ENCODE peak calls at places on chromosomes 7 and 10, in four cellular contexts. T is H1, S is PC-3, Q is IMR-90. M is an unnamed sample. For H3K4me1, the result is how much of the 10 kb centered on the place peaks cover.

GRCh38 chr7:19080076-19080475 is 37.4 kb downstream of the TWIST1 start:
- DNase-seq in T (peak), S (no peak), Q (no peak), M (no peak)

GRCh38 chr7:36048902-36049240 is 104.2 kb upstream of the EEPD1 start:
- DNase-seq in S (peak), T (no peak), Q (peak), M (no peak)

GRCh38 chr7:81529785-81530184 is 240.1 kb downstream of the HGF start:
- DNase-seq in S (no peak), T (no peak), Q (no peak), M (no peak)

GRCh38 chr7:111107576-111107975 is 16.6 kb downstream of the LRRN3 start:
- DNase-seq in Q (peak), S (no peak), T (no peak), M (no peak)

GRCh38 chr7:825386-825785 is 6.9 kb upstream of the SUN1 start:
- DNase-seq in Q (peak), S (no peak), T (no peak), M (no peak)

GRCh38 chr10:51073035-51073434 is 1.3 kb upstream of the PRKG1 start:
- DNase-seq in S (no peak), Q (no peak), T (no peak), M (no peak)

GRCh38 chr10:92238062-92238585 is 52.8 kb downstream of the CPEB3 start:
- DNase-seq in T (no peak), Q (no peak), S (no peak), M (no peak)

GRCh38 chr10:70331486-70332268 is 47.9 kb upstream of the NPFFR1 start:
- DNase-seq in S (peak), Q (peak), T (no peak), M (no peak)

GRCh38 chr10:91519899-91520514 is 109.9 kb downstream of the HECTD2 start:
- DNase-seq in Q (no peak), T (no peak), S (no peak), M (peak)

GRCh38 chr10:104938031-104938430 is 296.9 kb downstream of the SORCS3 start:
- DNase-seq in S (no peak), Q (no peak), T (no peak), M (no peak)

GRCh38 chr7:32941181-32941995 is 15.9 kb upstream of the FKBP9 start:
- DNase-seq in T (no peak), S (no peak), Q (no peak), M (peak)

DNA sequence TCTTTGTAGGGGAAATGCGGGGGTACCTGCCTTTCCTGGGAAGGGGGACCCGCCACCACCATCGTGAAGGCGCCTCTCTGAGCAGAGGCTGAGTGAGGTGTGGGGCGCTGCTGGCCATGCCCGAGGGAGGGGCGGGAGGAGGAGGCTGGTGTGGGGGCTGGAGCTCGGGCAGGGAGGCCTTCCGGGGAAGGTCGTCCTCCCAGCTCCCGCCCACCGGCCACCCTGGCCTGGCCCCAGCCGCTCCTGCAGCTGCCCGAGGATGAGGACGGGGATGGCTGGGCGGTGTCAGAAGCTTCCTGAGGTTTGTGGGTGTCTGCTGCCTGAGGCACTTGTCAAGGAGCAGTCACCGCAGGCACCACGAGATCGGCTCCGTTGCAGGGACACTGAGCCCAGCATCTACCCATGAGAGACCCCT is 11.4 kb downstream of the PWWP2B start:
- DNase-seq in Q (no peak), S (no peak), T (no peak), M (no peak)
- H3K9ac ChIP-seq in Q (no peak), S (peak), T (peak), M (no peak)

GRCh38 chr10:23367896-23368685 is 23.5 kb upstream of the C10orf67 start:
- DNase-seq in Q (no peak), S (no peak), T (no peak), M (no peak)

GRCh38 chr10:23371073-23371472 is 26.5 kb upstream of the C10orf67 start:
- DNase-seq in S (no peak), Q (no peak), T (no peak), M (no peak)

GRCh38 chr10:23370106-23370505 is 25.5 kb upstream of the C10orf67 start:
- DNase-seq in T (no peak), S (no peak), Q (peak), M (no peak)

GRCh38 chr10:23373156-23373555 is 28.6 kb upstream of the C10orf67 start:
- DNase-seq in T (no peak), S (no peak), Q (no peak), M (no peak)

GRCh38 chr10:23368816-23369640 is 24.4 kb upstream of the C10orf67 start:
- DNase-seq in S (no peak), T (no peak), Q (no peak), M (no peak)
- H3K4me2 ChIP-seq in S (no peak), T (no peak), Q (no peak), M (no peak)

GRCh38 chr7:105677803-105678583 is 96.7 kb upstream of the EFCAB10 start:
- DNase-seq in Q (no peak), T (no peak), S (no peak), M (no peak)
- H3K4me1 ChIP-seq in Q (under half), T (under half), S (under half), M (under half)

DNA sequence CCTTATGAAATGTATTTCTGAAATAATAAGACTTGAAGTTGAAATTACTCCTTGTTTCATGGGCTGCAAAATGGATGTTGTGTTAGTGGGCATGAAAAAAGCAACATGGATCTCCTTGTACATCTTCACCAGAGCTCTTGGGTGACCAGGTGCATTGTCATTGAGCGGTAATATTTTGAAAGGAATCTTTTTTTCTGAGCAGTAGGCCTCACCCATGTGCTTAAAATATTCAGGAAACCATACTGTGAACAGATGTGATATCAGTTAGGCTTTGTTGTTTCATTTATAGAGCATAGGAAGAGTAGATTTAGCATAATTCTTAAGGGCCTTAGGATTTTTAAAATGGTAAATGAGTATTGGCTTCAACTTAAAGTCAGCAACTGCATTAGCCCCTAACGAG is 15.2 kb downstream of the STAG3 start:
- DNase-seq in Q (no peak), S (no peak), T (no peak), M (no peak)
- H3K9ac ChIP-seq in Q (no peak), S (no peak), T (no peak), M (no peak)

GRCh38 chr10:90447836-90448235 is 410.0 kb downstream of the HTR7 start:
- DNase-seq in S (peak), Q (no peak), T (no peak), M (no peak)
- H3K4me2 ChIP-seq in S (peak), Q (no peak), T (no peak), M (no peak)

M was measured in neural progenitor cell.